ENCODE peak calls at places on chromosomes 2 and 18, in seven cellular contexts. P is mucosa of descending colon; Y is HFF-Myc; E is activated T-cell treated with anti-CD3 and anti-CD28 coated beads, Interleukin-2, amount 50 U/mL, for 4 hours; Z is NCI-H510A; R is NCI-H526 treated with DMSO at 0.1 percent for 48 hours; W is substantia nigra. C is an unnamed sample.

GRCh38 chr2:189149981-189150380 is 29.6 kb downstream of the COL5A2 start:
- DNase-seq in R (no peak), Y (no peak), W (no peak), Z (no peak), P (no peak), E (no peak), C (no peak)

GRCh38 chr2:240450532-240451107 is 15.2 kb downstream of the GPC1 start:
- DNase-seq in Y (no peak), R (no peak), E (no peak), W (no peak), Z (no peak), P (no peak), C (no peak)

GRCh38 chr18:39188278-39188677 is 1622.7 kb upstream of the CELF4 start:
- DNase-seq in P (no peak), W (no peak), Y (no peak), Z (peak; percentile 34), E (no peak), R (no peak), C (no peak)

GRCh38 chr18:9757851-9758587 is 49.9 kb downstream of the RAB31 start:
- DNase-seq in R (no peak), W (no peak), E (no peak), Y (peak; percentile 38), P (no peak), Z (no peak), C (no peak)

GRCh38 chr2:134189009-134189717 is 64.7 kb upstream of the MGAT5 start:
- DNase-seq in Y (peak; percentile 10), R (no peak), Z (peak; percentile 29), E (no peak), P (peak; percentile 25), W (no peak), C (peak; percentile 89)

GRCh38 chr2:71122917-71123316 is 7.1 kb downstream of the MCEE start:
- DNase-seq in R (no peak), E (no peak), Y (no peak), W (no peak), Z (no peak), P (no peak), C (no peak)

GRCh38 chr18:3175195-3175758 is 44.5 kb downstream of the MYOM1 start:
- DNase-seq in Y (no peak), P (no peak), E (no peak), W (no peak), Z (no peak), R (no peak), C (no peak)

GRCh38 chr18:3594760-3595241 is 144.8 kb downstream of the TGIF1 start:
- DNase-seq in E (peak; percentile 17), P (peak; percentile 60), Y (no peak), W (no peak), Z (no peak), R (no peak), C (peak; percentile 20)

GRCh38 chr2:210363261-210363660 is 48.3 kb upstream of the MYL1 start:
- DNase-seq in W (no peak), E (no peak), Z (no peak), Y (no peak), R (peak; percentile 6), P (no peak), C (no peak)

GRCh38 chr2:27255660-27256059 is 7.2 kb downstream of the SLC30A3 start:
- DNase-seq in E (no peak), P (no peak), R (no peak), Z (no peak), Y (no peak), W (no peak), C (no peak)

GRCh38 chr18:78242307-78242643 is 737.3 kb upstream of the SALL3 start:
- DNase-seq in P (peak; percentile 31), W (no peak), E (no peak), Z (no peak), R (no peak), Y (no peak), C (no peak)

GRCh38 chr2:105681927-105682326 is 62.8 kb upstream of the NCK2 start:
- DNase-seq in Z (no peak), R (no peak), W (no peak), E (no peak), Y (no peak), P (no peak), C (no peak)

GRCh38 chr18:907171-907879 is 2.7 kb downstream of the ADCYAP1 start:
- DNase-seq in Y (no peak), P (no peak), E (no peak), R (no peak), Z (peak; percentile 54), W (peak; percentile 31), C (peak; percentile 29)

GRCh38 chr18:24189007-24189528 is 50.2 kb downstream of the CABYR start:
- DNase-seq in P (no peak), Y (no peak), W (no peak), E (no peak), Z (no peak), R (no peak), C (no peak)

GRCh38 chr2:20213651-20214565 is 11.0 kb downstream of the SDC1 start:
- DNase-seq in Z (peak; percentile 93), E (no peak), R (no peak), W (no peak), P (no peak), Y (no peak), C (no peak)

GRCh38 chr18:58977223-58977622 is 112.5 kb downstream of the ZNF532 start:
- DNase-seq in P (no peak), R (no peak), Z (no peak), Y (no peak), W (no peak), E (no peak), C (no peak)

GRCh38 chr18:45566025-45566740 is 49.1 kb upstream of the SLC14A2 start:
- DNase-seq in P (peak; percentile 22), R (no peak), W (no peak), Z (no peak), E (no peak), Y (peak; percentile 67), C (peak; percentile 14)

GRCh38 chr2:101142163-101142562 is 9.0 kb downstream of the TBC1D8 start:
- DNase-seq in W (no peak), R (no peak), Z (no peak), P (no peak), E (no peak), Y (no peak), C (no peak)

GRCh38 chr2:112164876-112165275 is 26.7 kb downstream of the FBLN7 start:
- DNase-seq in E (no peak), Y (no peak), Z (no peak), P (no peak), W (no peak), R (no peak), C (no peak)

GRCh38 chr2:128472789-128473174 is 154.1 kb upstream of the HS6ST1 start:
- DNase-seq in Z (no peak), R (no peak), P (no peak), W (no peak), E (no peak), Y (peak; percentile 11), C (no peak)

GRCh38 chr2:74168739-74169138 is 9.9 kb downstream of the MOB1A start:
- DNase-seq in Z (no peak), Y (no peak), W (no peak), R (no peak), E (no peak), P (no peak), C (no peak)

GRCh38 chr2:215684448-215685217 is 248.8 kb upstream of the FN1 start:
- DNase-seq in P (no peak), Y (peak; percentile 42), E (no peak), R (no peak), Z (no peak), W (no peak), C (no peak)

GRCh38 chr2:47194410-47194809 is 39.3 kb upstream of the STPG4 start:
- DNase-seq in Y (no peak), R (no peak), E (no peak), Z (no peak), W (no peak), P (no peak), C (no peak)

GRCh38 chr18:31950620-31951019 is 7.7 kb upstream of the TRAPPC8 start:
- DNase-seq in Z (no peak), E (no peak), R (peak; percentile 1), P (no peak), W (no peak), Y (no peak), C (no peak)

GRCh38 chr18:77000527-77000926 is 132.1 kb downstream of the MBP start:
- DNase-seq in E (peak; percentile 47), W (peak; percentile 58), Z (no peak), R (no peak), P (peak; percentile 60), Y (no peak), C (peak; percentile 51)

GRCh38 chr2:157443795-157444642 is at the start of gene CYTIP:
- DNase-seq in W (no peak), E (peak; percentile 49), Z (no peak), Y (no peak), R (no peak), P (peak; percentile 71), C (no peak)

GRCh38 chr18:27599202-27599829 is 414.2 kb upstream of the CHST9 start:
- DNase-seq in Z (peak; percentile 34), E (no peak), R (peak; percentile 14), Y (peak; percentile 21), W (peak; percentile 20), P (peak; percentile 61), C (peak; percentile 53)

GRCh38 chr2:236565879-236566402 is 3.7 kb upstream of the ACKR3 start:
- DNase-seq in R (no peak), P (no peak), Y (no peak), Z (no peak), W (no peak), E (no peak), C (no peak)

GRCh38 chr2:160324917-160325316 is 124.8 kb upstream of the ITGB6 start:
- DNase-seq in Y (no peak), Z (no peak), P (no peak), R (no peak), E (no peak), W (no peak), C (no peak)